ENCODE peak calls at places on chromosomes 1 and 21, in ten cellular contexts. D is body of pancreas, Y is adrenal gland, J is A549, S is K562, T is HCT116, V is tibial nerve, F is heart left ventricle, E is stomach, A is thyroid gland. O is an unnamed sample.

GRCh38 chr21:27425574-27425973 is 458.7 kb upstream of the ADAMTS5 start:
- DNase-seq in D (no peak), Y (no peak), J (no peak), S (no peak), T (no peak), V (no peak), F (no peak), E (no peak), A (no peak), O (no peak)

GRCh38 chr1:192573499-192573898 is 2.1 kb upstream of the RGS1 start:
- DNase-seq in D (no peak), Y (no peak), J (no peak), S (no peak), T (no peak), V (no peak), F (no peak), E (no peak), A (peak), O (no peak)

GRCh38 chr1:29800522-29800956 is 564.2 kb downstream of the PTPRU start:
- DNase-seq in D (no peak), Y (no peak), J (no peak), S (peak), T (peak), V (no peak), F (no peak), E (no peak), A (no peak), O (no peak)

GRCh38 chr1:85975770-85976386 is 180.7 kb downstream of the COL24A1 start:
- DNase-seq in D (no peak), Y (no peak), J (no peak), S (no peak), T (no peak), V (no peak), F (no peak), E (no peak), A (no peak), O (no peak)

GRCh38 chr1:48236716-48237470 is 14.4 kb downstream of the SLC5A9 start:
- DNase-seq in D (no peak), Y (no peak), J (peak), S (peak), T (peak), V (no peak), F (no peak), E (no peak), A (no peak), O (peak)

GRCh38 chr1:21232044-21232443 is 55.3 kb upstream of the EIF4G3 start:
- DNase-seq in D (peak), Y (peak), J (peak), S (peak), T (peak), V (peak), F (peak), E (peak), A (peak), O (no peak)

GRCh38 chr1:147641695-147642592 is 28.4 kb downstream of the ACP6 start:
- DNase-seq in D (peak), Y (peak), J (peak), S (peak), T (peak), V (peak), F (peak), E (peak), A (peak), O (peak)

GRCh38 chr21:37130971-37131370 is 57.9 kb downstream of the TTC3 start:
- DNase-seq in D (no peak), Y (no peak), J (no peak), S (no peak), T (no peak), V (no peak), F (no peak), E (no peak), A (no peak), O (no peak)

GRCh38 chr1:86912501-86912900 is 1.4 kb downstream of the SELENOF start:
- DNase-seq in D (no peak), Y (no peak), J (no peak), S (no peak), T (no peak), V (no peak), F (no peak), E (no peak), A (peak), O (peak)

GRCh38 chr1:209926045-209926444 is 12.0 kb upstream of the SYT14 start:
- DNase-seq in D (no peak), Y (no peak), J (no peak), S (no peak), T (no peak), V (no peak), F (no peak), E (no peak), A (peak), O (no peak)

GRCh38 chr1:197923013-197923412 is 5.8 kb downstream of the LHX9 start:
- DNase-seq in D (no peak), Y (no peak), J (no peak), S (no peak), T (no peak), V (no peak), F (no peak), E (no peak), A (no peak), O (no peak)

GRCh38 chr21:29104239-29104708 is 26.2 kb upstream of the MAP3K7CL start:
- DNase-seq in D (no peak), Y (no peak), J (no peak), S (no peak), T (no peak), V (no peak), F (no peak), E (no peak), A (no peak), O (no peak)

GRCh38 chr1:99806882-99807281 is 40.4 kb upstream of the FRRS1 start:
- DNase-seq in D (no peak), Y (no peak), J (no peak), S (no peak), T (no peak), V (no peak), F (no peak), E (no peak), A (no peak), O (peak)

GRCh38 chr1:31183927-31184554 is 55.6 kb downstream of the NKAIN1 start:
- DNase-seq in D (peak), Y (peak), J (peak), S (peak), T (peak), V (peak), F (no peak), E (peak), A (peak), O (peak)

GRCh38 chr21:42039911-42040351 is 29.8 kb upstream of the ZBTB21 start:
- DNase-seq in D (no peak), Y (no peak), J (no peak), S (no peak), T (no peak), V (no peak), F (no peak), E (no peak), A (no peak), O (no peak)

GRCh38 chr1:184387871-184388670 is 1.2 kb downstream of the C1orf21 start:
- DNase-seq in D (peak), Y (peak), J (no peak), S (no peak), T (no peak), V (peak), F (peak), E (peak), A (peak), O (peak)

GRCh38 chr1:184387069-184387870 is 441 bp downstream of the C1orf21 start:
- DNase-seq in D (peak), Y (peak), J (no peak), S (peak), T (no peak), V (peak), F (peak), E (no peak), A (peak), O (peak)

GRCh38 chr1:184388671-184389292 is 2.0 kb downstream of the C1orf21 start:
- DNase-seq in D (no peak), Y (peak), J (no peak), S (no peak), T (no peak), V (no peak), F (peak), E (no peak), A (no peak), O (peak)

GRCh38 chr1:184385863-184386262 is 966 bp upstream of the C1orf21 start:
- DNase-seq in D (no peak), Y (no peak), J (no peak), S (no peak), T (no peak), V (no peak), F (no peak), E (no peak), A (no peak), O (no peak)

DNA sequence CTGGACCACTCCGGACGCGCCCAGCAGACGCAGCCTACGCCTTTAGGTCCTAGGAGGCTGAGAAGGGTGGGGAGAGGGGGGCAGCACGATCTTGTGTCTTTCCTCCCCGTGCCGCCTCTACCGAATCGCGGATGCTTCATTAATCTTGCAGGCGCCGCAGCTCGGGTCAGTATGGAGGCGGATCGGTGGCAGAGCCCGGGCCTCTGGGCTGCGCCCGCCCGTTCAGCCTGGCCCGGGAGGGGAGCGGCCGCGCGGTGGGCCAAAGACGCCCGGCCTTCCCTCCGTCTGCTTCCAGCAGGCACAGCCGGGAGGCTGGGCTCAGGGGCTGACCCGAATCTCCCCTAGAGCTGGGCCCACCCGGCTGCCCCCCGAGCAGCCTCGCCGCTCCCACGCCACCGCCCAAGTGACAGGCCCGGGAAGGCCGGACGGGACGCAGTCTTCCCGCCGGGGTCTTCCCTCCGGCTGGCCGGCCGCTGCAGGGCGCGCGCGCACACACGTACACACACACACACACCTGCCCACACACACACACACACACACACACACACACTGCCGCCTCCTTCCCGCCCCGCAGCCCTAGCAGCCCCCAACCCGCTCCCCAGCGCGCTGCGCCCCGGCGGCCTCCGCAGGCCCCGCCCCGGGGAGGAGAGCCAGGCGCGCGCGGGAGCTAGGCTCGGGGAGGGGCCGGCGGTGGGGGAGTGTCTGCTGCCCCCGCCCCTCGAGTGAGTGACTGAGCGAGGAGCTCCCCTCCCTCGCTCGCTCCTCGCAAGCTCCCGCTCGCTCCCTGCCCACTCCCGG is at the start of gene C1orf21:
- DNase-seq in D (peak), Y (peak), J (peak), S (peak), T (peak), V (peak), F (peak), E (peak), A (peak), O (peak)
- TF ChIP-seq POLR2A in D (peak), Y (peak), J (peak), S (no peak), T (no peak), V (peak), F (peak), E (no peak), A (peak), O (no peak)

DNA sequence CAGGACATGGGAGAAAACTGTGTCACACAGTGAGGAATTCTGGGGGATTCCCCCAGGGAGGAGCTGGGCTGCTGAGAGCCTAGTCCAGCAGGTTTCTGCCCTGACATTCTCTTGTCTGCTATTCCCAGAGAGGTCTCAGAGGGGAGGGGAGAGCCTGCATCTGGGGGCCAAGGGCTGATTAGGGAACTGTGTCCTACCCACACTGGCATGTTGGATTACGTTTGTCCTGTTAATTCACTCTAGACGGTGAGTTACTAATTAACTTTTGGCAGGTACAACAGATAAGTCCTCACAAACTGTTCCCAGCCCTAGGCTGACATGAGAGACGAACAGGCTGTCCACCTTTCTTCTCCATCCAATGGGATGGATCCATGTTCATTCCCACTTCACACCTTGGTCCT is 2.6 kb upstream of the SH3BGRL3 start:
- DNase-seq in D (peak), Y (no peak), J (no peak), S (no peak), T (no peak), V (no peak), F (no peak), E (peak), A (no peak), O (no peak)
- TF ChIP-seq POLR2A in D (peak), Y (no peak), J (no peak), S (no peak), T (no peak), V (no peak), F (no peak), E (no peak), A (no peak), O (no peak)

GRCh38 chr21:34614693-34615486 is at the start of gene RCAN1:
- DNase-seq in D (peak), Y (peak), J (peak), S (peak), T (peak), V (peak), F (peak), E (peak), A (peak), O (peak)
- TF ChIP-seq POLR2A in D (no peak), Y (peak), J (no peak), S (no peak), T (no peak), V (no peak), F (peak), E (no peak), A (peak), O (peak)

GRCh38 chr1:42453386-42453785 is 2.4 kb downstream of the ZMYND12 start:
- DNase-seq in D (no peak), Y (no peak), J (no peak), S (no peak), T (no peak), V (no peak), F (no peak), E (no peak), A (no peak), O (no peak)

GRCh38 chr1:42454409-42454808 is 1.4 kb downstream of the ZMYND12 start:
- DNase-seq in D (no peak), Y (no peak), J (no peak), S (no peak), T (no peak), V (no peak), F (no peak), E (no peak), A (no peak), O (no peak)

GRCh38 chr1:42456754-42457089 is 379 bp downstream of the PPCS start:
- DNase-seq in D (peak), Y (peak), J (peak), S (no peak), T (no peak), V (peak), F (peak), E (peak), A (peak), O (peak)

GRCh38 chr1:42456010-42456753 is at the start of the genes PPCS and ZMYND12:
- DNase-seq in D (peak), Y (peak), J (peak), S (peak), T (peak), V (peak), F (peak), E (peak), A (peak), O (peak)
- TF ChIP-seq POLR2A in D (peak), Y (no peak), J (peak), S (peak), T (peak), V (no peak), F (peak), E (no peak), A (peak), O (peak)

O was measured in erythroblast.